ENCODE peak calls at places on chromosomes 6 and 20, in four cellular contexts. One of them, this sample, is unnamed. For H3K27me3, the result is how much of the 10 kb centered on the place peaks cover.

GRCh38 chr6:131281471-131282270 is 146.4 kb downstream of the AKAP7 start:
- DNase-seq in cardiac muscle cell: peak
- DNase-seq in effector memory CD4-positive, alpha-beta T cell: peak
- DNase-seq in adipocyte: no peak
- DNase-seq in this sample: peak

GRCh38 chr6:33392168-33392947 is 735 bp downstream of the KIFC1 start:
- DNase-seq in cardiac muscle cell: peak
- DNase-seq in effector memory CD4-positive, alpha-beta T cell: no peak
- DNase-seq in adipocyte: peak
- DNase-seq in this sample: no peak

GRCh38 chr6:158324136-158324535 is 11.9 kb downstream of the TULP4 start:
- DNase-seq in cardiac muscle cell: no peak
- DNase-seq in effector memory CD4-positive, alpha-beta T cell: no peak
- DNase-seq in adipocyte: no peak
- DNase-seq in this sample: no peak

GRCh38 chr6:107152633-107153032 is 37.3 kb upstream of the BEND3 start:
- DNase-seq in cardiac muscle cell: no peak
- DNase-seq in effector memory CD4-positive, alpha-beta T cell: no peak
- DNase-seq in adipocyte: no peak
- DNase-seq in this sample: no peak

GRCh38 chr6:1801401-1801800 is 191.7 kb downstream of the FOXC1 start:
- DNase-seq in cardiac muscle cell: no peak
- DNase-seq in effector memory CD4-positive, alpha-beta T cell: no peak
- DNase-seq in adipocyte: no peak
- DNase-seq in this sample: no peak

GRCh38 chr6:72966628-72967280 is 258.5 kb downstream of the KHDC1L start:
- DNase-seq in cardiac muscle cell: peak
- DNase-seq in effector memory CD4-positive, alpha-beta T cell: no peak
- DNase-seq in adipocyte: peak
- DNase-seq in this sample: no peak

GRCh38 chr6:31227143-31227542 is 44.7 kb downstream of the HLA-C start:
- DNase-seq in cardiac muscle cell: peak
- DNase-seq in effector memory CD4-positive, alpha-beta T cell: no peak
- DNase-seq in adipocyte: no peak
- DNase-seq in this sample: no peak

GRCh38 chr20:63487116-63487764 is 11.6 kb downstream of the EEF1A2 start:
- DNase-seq in cardiac muscle cell: no peak
- DNase-seq in effector memory CD4-positive, alpha-beta T cell: no peak
- DNase-seq in adipocyte: no peak
- DNase-seq in this sample: no peak

GRCh38 chr6:52539607-52540006 is 37.3 kb downstream of the TRAM2 start:
- DNase-seq in cardiac muscle cell: no peak
- DNase-seq in effector memory CD4-positive, alpha-beta T cell: no peak
- DNase-seq in adipocyte: peak
- DNase-seq in this sample: no peak

GRCh38 chr20:3115190-3116107 is 30.9 kb upstream of the AVP start:
- DNase-seq in cardiac muscle cell: peak
- DNase-seq in effector memory CD4-positive, alpha-beta T cell: peak
- DNase-seq in adipocyte: peak
- DNase-seq in this sample: peak

GRCh38 chr6:39527792-39528564 is 197.2 kb downstream of the KIF6 start:
- DNase-seq in cardiac muscle cell: no peak
- DNase-seq in effector memory CD4-positive, alpha-beta T cell: no peak
- DNase-seq in adipocyte: no peak
- DNase-seq in this sample: no peak

GRCh38 chr6:136408205-136408604 is 118.6 kb upstream of the BCLAF1 start:
- DNase-seq in cardiac muscle cell: peak
- DNase-seq in effector memory CD4-positive, alpha-beta T cell: no peak
- DNase-seq in adipocyte: peak
- DNase-seq in this sample: no peak

GRCh38 chr6:14039038-14039437 is 78.5 kb upstream of the CD83 start:
- DNase-seq in cardiac muscle cell: no peak
- DNase-seq in effector memory CD4-positive, alpha-beta T cell: no peak
- DNase-seq in adipocyte: no peak
- DNase-seq in this sample: no peak

GRCh38 chr6:150373260-150373701 is 4.5 kb downstream of the IYD start:
- DNase-seq in cardiac muscle cell: peak
- DNase-seq in effector memory CD4-positive, alpha-beta T cell: no peak
- DNase-seq in adipocyte: peak
- DNase-seq in this sample: no peak

GRCh38 chr6:101290346-101290745 is 103.2 kb upstream of the GRIK2 start:
- DNase-seq in cardiac muscle cell: no peak
- DNase-seq in effector memory CD4-positive, alpha-beta T cell: no peak
- DNase-seq in adipocyte: peak
- DNase-seq in this sample: no peak

GRCh38 chr6:14016432-14016831 is 91.7 kb downstream of the RNF182 start:
- DNase-seq in cardiac muscle cell: no peak
- DNase-seq in effector memory CD4-positive, alpha-beta T cell: no peak
- DNase-seq in adipocyte: no peak
- DNase-seq in this sample: no peak

GRCh38 chr6:967666-968065 is 274.7 kb upstream of the EXOC2 start:
- DNase-seq in cardiac muscle cell: no peak
- DNase-seq in effector memory CD4-positive, alpha-beta T cell: no peak
- DNase-seq in adipocyte: no peak
- DNase-seq in this sample: no peak

GRCh38 chr6:151413372-151414145 is 22.2 kb upstream of the ZBTB2 start:
- DNase-seq in cardiac muscle cell: no peak
- DNase-seq in effector memory CD4-positive, alpha-beta T cell: peak
- DNase-seq in adipocyte: no peak
- DNase-seq in this sample: no peak

GRCh38 chr20:51484141-51484815 is 58.2 kb downstream of the NFATC2 start:
- DNase-seq in cardiac muscle cell: no peak
- DNase-seq in effector memory CD4-positive, alpha-beta T cell: no peak
- DNase-seq in adipocyte: no peak
- DNase-seq in this sample: no peak

GRCh38 chr20:51767867-51768758 is at the start of gene ATP9A:
- DNase-seq in cardiac muscle cell: peak
- DNase-seq in effector memory CD4-positive, alpha-beta T cell: no peak
- DNase-seq in adipocyte: peak
- DNase-seq in this sample: no peak

GRCh38 chr6:135013211-135013610 is 41.4 kb downstream of the HBS1L start:
- DNase-seq in cardiac muscle cell: no peak
- DNase-seq in effector memory CD4-positive, alpha-beta T cell: no peak
- DNase-seq in adipocyte: no peak
- DNase-seq in this sample: no peak

GRCh38 chr6:158474961-158475343 is 84.9 kb upstream of the TMEM181 start:
- DNase-seq in cardiac muscle cell: peak
- DNase-seq in effector memory CD4-positive, alpha-beta T cell: no peak
- DNase-seq in adipocyte: peak
- DNase-seq in this sample: no peak

GRCh38 chr20:47490795-47491194 is 10.9 kb upstream of the NCOA3 start:
- DNase-seq in cardiac muscle cell: no peak
- DNase-seq in effector memory CD4-positive, alpha-beta T cell: no peak
- DNase-seq in adipocyte: no peak
- DNase-seq in this sample: no peak

GRCh38 chr6:26250806-26251075 is 114.3 kb upstream of the BTN3A2 start:
- DNase-seq in cardiac muscle cell: peak
- DNase-seq in effector memory CD4-positive, alpha-beta T cell: peak
- DNase-seq in adipocyte: peak
- DNase-seq in this sample: peak

GRCh38 chr20:36825374-36826104 is 50.4 kb upstream of the TLDC2 start:
- DNase-seq in cardiac muscle cell: no peak
- DNase-seq in effector memory CD4-positive, alpha-beta T cell: no peak
- DNase-seq in adipocyte: no peak
- DNase-seq in this sample: no peak

GRCh38 chr6:129432738-129433137 is 277.2 kb downstream of the ARHGAP18 start:
- DNase-seq in cardiac muscle cell: peak
- DNase-seq in effector memory CD4-positive, alpha-beta T cell: no peak
- DNase-seq in adipocyte: no peak
- DNase-seq in this sample: no peak

GRCh38 chr6:14849224-14849623 is 396.6 kb upstream of the JARID2 start:
- DNase-seq in cardiac muscle cell: no peak
- DNase-seq in effector memory CD4-positive, alpha-beta T cell: no peak
- DNase-seq in adipocyte: no peak
- DNase-seq in this sample: no peak

GRCh38 chr6:149924933-149925252 is 2.0 kb upstream of the RAET1G start:
- DNase-seq in cardiac muscle cell: no peak
- DNase-seq in effector memory CD4-positive, alpha-beta T cell: no peak
- DNase-seq in adipocyte: no peak
- DNase-seq in this sample: no peak

GRCh38 chr6:125253881-125254280 is 47.9 kb downstream of the HDDC2 start:
- DNase-seq in cardiac muscle cell: no peak
- DNase-seq in effector memory CD4-positive, alpha-beta T cell: no peak
- DNase-seq in adipocyte: no peak
- DNase-seq in this sample: no peak

GRCh38 chr20:6636209-6637159 is 131.0 kb upstream of the BMP2 start:
- DNase-seq in cardiac muscle cell: peak
- DNase-seq in effector memory CD4-positive, alpha-beta T cell: no peak
- DNase-seq in adipocyte: peak
- DNase-seq in this sample: no peak

GRCh38 chr6:155014137-155014536 is 19.0 kb downstream of the TIAM2 start:
- DNase-seq in cardiac muscle cell: no peak
- DNase-seq in effector memory CD4-positive, alpha-beta T cell: no peak
- DNase-seq in adipocyte: no peak
- DNase-seq in this sample: no peak

DNA sequence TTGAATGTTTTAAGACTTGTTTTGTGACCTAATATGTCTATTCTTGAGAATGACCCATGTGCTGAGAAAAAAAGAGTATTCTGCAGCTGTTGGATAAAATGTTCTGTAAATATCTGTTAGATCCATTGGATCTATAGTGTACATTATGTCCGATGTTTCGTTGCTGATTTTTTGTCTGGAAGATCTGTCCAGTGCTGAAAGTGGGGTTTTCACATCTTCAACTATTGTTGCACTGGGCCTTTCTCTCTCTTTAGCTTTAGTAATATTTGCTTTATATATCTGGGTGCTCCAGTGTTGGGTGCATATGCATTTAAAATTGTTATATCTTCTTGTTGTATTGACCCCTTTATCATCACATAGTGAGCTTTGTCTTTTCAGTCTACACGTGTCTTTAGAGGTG is 5.7 kb upstream of the SIRPB2 start:
- DNase-seq in cardiac muscle cell: no peak
- DNase-seq in effector memory CD4-positive, alpha-beta T cell: no peak
- DNase-seq in adipocyte: no peak
- DNase-seq in this sample: no peak
- H3K27me3 ChIP-seq in cardiac muscle cell: under half
- H3K27me3 ChIP-seq in effector memory CD4-positive, alpha-beta T cell: under half
- H3K27me3 ChIP-seq in adipocyte: under half
- H3K27me3 ChIP-seq in this sample: under half

GRCh38 chr20:58908941-58909340 is 56.4 kb downstream of the GNAS start:
- DNase-seq in cardiac muscle cell: no peak
- DNase-seq in effector memory CD4-positive, alpha-beta T cell: no peak
- DNase-seq in adipocyte: no peak
- DNase-seq in this sample: no peak

GRCh38 chr20:58906894-58907293 is 54.4 kb downstream of the GNAS start:
- DNase-seq in cardiac muscle cell: peak
- DNase-seq in effector memory CD4-positive, alpha-beta T cell: no peak
- DNase-seq in adipocyte: peak
- DNase-seq in this sample: no peak

GRCh38 chr20:58909585-58909984 is 57.1 kb downstream of the GNAS start:
- DNase-seq in cardiac muscle cell: no peak
- DNase-seq in effector memory CD4-positive, alpha-beta T cell: no peak
- DNase-seq in adipocyte: no peak
- DNase-seq in this sample: no peak

GRCh38 chr20:58907481-58908137 is 55.1 kb downstream of the GNAS start:
- DNase-seq in cardiac muscle cell: peak
- DNase-seq in effector memory CD4-positive, alpha-beta T cell: peak
- DNase-seq in adipocyte: peak
- DNase-seq in this sample: peak

DNA sequence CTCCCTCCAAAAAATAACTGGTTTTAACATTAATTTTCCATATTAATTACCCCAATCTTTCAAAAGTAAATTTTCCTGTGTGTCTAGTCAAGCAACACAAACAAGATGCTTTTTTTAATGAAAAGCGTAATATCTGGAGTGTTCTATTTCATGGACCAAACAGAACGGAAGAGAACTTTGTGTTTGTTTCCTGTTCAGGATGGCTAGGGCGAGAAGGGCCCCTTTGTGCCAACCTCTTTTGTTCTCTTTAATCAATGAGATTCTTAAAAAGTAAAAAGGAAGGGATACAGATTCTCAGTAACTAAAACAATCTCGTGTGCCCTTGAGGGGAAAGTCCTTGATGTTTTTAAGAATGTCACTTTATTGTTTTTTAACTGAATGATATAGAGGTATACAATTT is 55.7 kb downstream of the GNAS start:
- DNase-seq in cardiac muscle cell: no peak
- DNase-seq in effector memory CD4-positive, alpha-beta T cell: no peak
- DNase-seq in adipocyte: no peak
- DNase-seq in this sample: no peak
- H3K4me3 ChIP-seq in cardiac muscle cell: peak
- H3K4me3 ChIP-seq in effector memory CD4-positive, alpha-beta T cell: no peak
- H3K4me3 ChIP-seq in adipocyte: peak
- H3K4me3 ChIP-seq in this sample: no peak

DNA sequence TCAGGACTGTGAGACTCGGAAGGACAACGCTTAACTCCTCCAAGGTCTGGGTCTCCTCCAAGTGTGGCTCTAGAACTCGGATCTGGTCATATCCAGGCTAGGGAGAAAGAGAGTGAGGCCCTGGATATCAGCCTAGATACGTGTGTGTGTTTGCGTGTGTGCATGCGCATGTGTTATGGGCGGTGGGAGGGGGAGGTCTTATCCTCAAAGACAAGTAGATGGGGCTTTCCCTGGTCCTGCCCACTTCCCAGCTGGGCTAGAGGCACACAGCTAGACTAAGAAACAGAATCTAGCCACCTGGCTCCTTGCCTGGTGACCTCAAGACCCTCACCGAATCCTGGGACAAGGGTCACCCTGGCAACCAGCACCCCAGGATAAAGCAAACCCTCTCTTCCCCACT is 13.2 kb downstream of the CPNE5 start:
- DNase-seq in cardiac muscle cell: no peak
- DNase-seq in effector memory CD4-positive, alpha-beta T cell: no peak
- DNase-seq in adipocyte: no peak
- DNase-seq in this sample: no peak
- H3K27me3 ChIP-seq in cardiac muscle cell: under half
- H3K27me3 ChIP-seq in effector memory CD4-positive, alpha-beta T cell: under half
- H3K27me3 ChIP-seq in adipocyte: under half
- H3K27me3 ChIP-seq in this sample: under half

GRCh38 chr6:139981810-139982550 is 607.5 kb upstream of the CITED2 start:
- DNase-seq in cardiac muscle cell: peak
- DNase-seq in effector memory CD4-positive, alpha-beta T cell: no peak
- DNase-seq in adipocyte: peak
- DNase-seq in this sample: no peak
- H3K4me3 ChIP-seq in cardiac muscle cell: no peak
- H3K4me3 ChIP-seq in effector memory CD4-positive, alpha-beta T cell: no peak
- H3K4me3 ChIP-seq in adipocyte: peak
- H3K4me3 ChIP-seq in this sample: no peak

DNA sequence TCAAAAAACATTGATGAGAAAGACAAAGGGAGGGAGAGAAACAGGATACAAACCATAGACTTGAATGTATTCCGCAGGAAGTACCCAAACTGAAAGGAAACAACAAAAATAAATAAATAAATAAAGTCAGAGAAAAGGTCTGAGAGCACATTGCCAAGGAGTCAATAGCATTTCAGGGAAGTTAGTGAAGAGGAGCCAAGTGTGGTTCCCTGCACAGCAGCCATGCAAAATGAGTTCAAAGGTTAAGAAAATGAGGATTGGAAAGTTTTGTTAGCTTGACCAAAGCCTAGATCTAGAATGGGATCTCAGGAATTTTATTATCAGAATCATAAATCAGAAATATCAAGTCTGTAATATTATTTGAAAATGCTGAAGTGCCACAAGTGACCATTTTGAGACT is 700.0 kb downstream of the MAFB start:
- DNase-seq in cardiac muscle cell: no peak
- DNase-seq in effector memory CD4-positive, alpha-beta T cell: no peak
- DNase-seq in adipocyte: no peak
- DNase-seq in this sample: no peak
- H3K27me3 ChIP-seq in cardiac muscle cell: under half
- H3K27me3 ChIP-seq in effector memory CD4-positive, alpha-beta T cell: under half
- H3K27me3 ChIP-seq in adipocyte: under half
- H3K27me3 ChIP-seq in this sample: under half